ENCODE peak calls at places on chromosomes 3 and 15, in four cellular contexts. One of them, this sample, is unnamed.

GRCh38 chr3:9793161-9793781 is 389 bp downstream of the ARPC4 start:
- DNase-seq in heart right ventricle: peak; percentile 20
- DNase-seq in GM23338: peak; percentile 62
- DNase-seq in endothelial cell of umbilical vein: peak; percentile 56
- DNase-seq in this sample: no peak

GRCh38 chr3:94137377-94137776 is 74.5 kb downstream of the NSUN3 start:
- DNase-seq in heart right ventricle: no peak
- DNase-seq in GM23338: no peak
- DNase-seq in endothelial cell of umbilical vein: no peak
- DNase-seq in this sample: no peak

GRCh38 chr15:33587773-33588172 is 277.0 kb downstream of the RYR3 start:
- DNase-seq in heart right ventricle: no peak
- DNase-seq in GM23338: no peak
- DNase-seq in endothelial cell of umbilical vein: no peak
- DNase-seq in this sample: no peak

GRCh38 chr3:156553705-156554356 is 1.1 kb downstream of the SSR3 start:
- DNase-seq in heart right ventricle: no peak
- DNase-seq in GM23338: peak; percentile 15
- DNase-seq in endothelial cell of umbilical vein: peak; percentile 57
- DNase-seq in this sample: no peak

GRCh38 chr15:76795217-76795616 is 109.9 kb downstream of the SCAPER start:
- DNase-seq in heart right ventricle: no peak
- DNase-seq in GM23338: no peak
- DNase-seq in endothelial cell of umbilical vein: no peak
- DNase-seq in this sample: no peak

GRCh38 chr3:180002006-180002405 is 34.7 kb downstream of the PEX5L start:
- DNase-seq in heart right ventricle: no peak
- DNase-seq in endothelial cell of umbilical vein: no peak
- DNase-seq in GM23338: no peak
- DNase-seq in this sample: no peak

GRCh38 chr15:44066211-44066827 is 128.8 kb downstream of the FRMD5 start:
- DNase-seq in heart right ventricle: peak; percentile 54
- DNase-seq in GM23338: peak; percentile 95
- DNase-seq in endothelial cell of umbilical vein: peak; percentile 87
- DNase-seq in this sample: no peak

GRCh38 chr15:70269331-70269911 is 171.7 kb upstream of the TLE3 start:
- DNase-seq in GM23338: no peak
- DNase-seq in endothelial cell of umbilical vein: no peak
- DNase-seq in heart right ventricle: no peak
- DNase-seq in this sample: no peak

GRCh38 chr15:39691229-39691628 is 91.4 kb downstream of the FSIP1 start:
- DNase-seq in endothelial cell of umbilical vein: no peak
- DNase-seq in heart right ventricle: no peak
- DNase-seq in GM23338: no peak
- DNase-seq in this sample: no peak

GRCh38 chr3:72255736-72256559 is 471.0 kb upstream of the PROK2 start:
- DNase-seq in heart right ventricle: peak; percentile 26
- DNase-seq in endothelial cell of umbilical vein: peak; percentile 26
- DNase-seq in GM23338: peak; percentile 9
- DNase-seq in this sample: no peak

DNA sequence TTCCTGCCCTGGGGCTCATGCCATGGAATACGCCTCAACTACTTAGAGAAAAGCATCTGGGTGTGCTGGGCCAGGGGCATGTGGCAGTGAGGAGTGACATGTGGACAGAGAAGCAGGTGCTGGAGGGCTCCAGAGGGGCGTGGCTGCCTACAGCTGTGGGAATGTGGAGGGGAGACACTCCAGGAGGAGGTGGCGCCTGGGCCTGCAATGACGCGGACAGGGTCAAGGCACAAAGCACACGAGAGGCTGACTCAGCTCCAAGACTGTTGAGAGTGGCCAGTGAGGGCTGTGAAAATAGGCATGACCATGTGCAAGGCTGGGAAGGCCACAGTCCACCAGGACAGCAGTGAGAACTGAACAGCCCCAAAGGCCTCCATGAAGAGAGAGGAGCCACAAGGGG is 48.5 kb downstream of the PTH1R start:
- DNase-seq in endothelial cell of umbilical vein: peak; percentile 52
- DNase-seq in heart right ventricle: no peak
- DNase-seq in GM23338: no peak
- DNase-seq in this sample: no peak
- H3K4me1 ChIP-seq in endothelial cell of umbilical vein: peaks cover 37% of the 10 kb centered on the region
- H3K4me1 ChIP-seq in heart right ventricle: peaks cover 58% of the 10 kb centered on the region
- H3K4me1 ChIP-seq in GM23338: no peaks in the 10 kb centered on the region
- H3K4me1 ChIP-seq in this sample: no peaks in the 10 kb centered on the region

DNA sequence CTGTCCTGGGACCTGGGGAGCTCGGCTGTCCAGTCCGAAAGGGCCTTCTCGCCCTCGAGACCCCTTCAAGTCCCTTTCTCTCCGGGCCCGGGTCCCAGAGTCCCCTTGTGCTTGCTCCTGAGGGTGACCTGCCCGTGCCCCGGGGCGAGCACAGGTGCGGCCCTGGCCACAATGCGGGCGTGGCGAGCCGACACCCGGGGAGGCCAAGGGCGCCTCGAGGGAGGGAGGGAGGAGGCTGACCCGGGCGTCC is 828 bp upstream of the MEF2A start:
- DNase-seq in GM23338: no peak
- DNase-seq in endothelial cell of umbilical vein: peak; percentile 37
- DNase-seq in heart right ventricle: no peak
- DNase-seq in this sample: no peak
- H3K27ac ChIP-seq in GM23338: no peak overlapping the region
- H3K27ac ChIP-seq in endothelial cell of umbilical vein: no peak overlapping the region
- H3K27ac ChIP-seq in heart right ventricle: peak overlapping the region; percentile 99
- H3K27ac ChIP-seq in this sample: peak overlapping the region; percentile 100

DNA sequence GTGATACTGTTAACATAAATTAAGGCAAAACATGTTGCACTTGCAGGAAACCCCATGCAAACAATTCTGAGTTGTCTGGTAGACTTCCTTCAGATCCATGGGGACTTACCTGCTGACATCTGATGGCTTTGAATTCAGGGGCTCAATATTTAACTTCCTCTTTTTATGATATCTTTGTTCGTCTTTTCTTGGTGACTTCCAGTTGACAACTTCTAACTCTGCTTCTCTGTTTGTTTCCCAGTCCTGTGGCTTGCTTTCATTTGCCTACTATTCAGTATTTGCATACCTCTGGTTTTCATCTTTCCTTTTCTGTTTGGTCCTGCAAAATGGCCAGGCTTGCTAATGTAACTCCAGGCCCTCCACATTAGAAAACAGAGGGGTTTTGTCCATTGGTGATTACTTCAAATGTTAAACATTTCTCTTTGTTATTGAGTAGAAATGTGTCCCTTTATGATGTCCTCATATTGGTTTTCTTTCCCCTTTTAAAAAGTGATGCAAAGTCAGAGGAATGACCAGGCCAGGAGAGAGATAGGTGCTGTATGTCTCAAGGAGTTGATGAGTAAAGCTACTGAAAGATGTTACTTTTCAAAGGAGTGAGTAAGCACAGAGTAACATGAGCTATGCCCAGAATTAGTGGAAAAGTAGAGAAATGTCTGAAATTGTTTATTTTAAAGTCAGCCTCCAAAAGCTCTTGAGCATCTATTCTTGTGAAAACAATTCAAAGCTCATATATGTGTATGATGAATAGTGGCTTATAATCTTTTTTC is 335.9 kb downstream of the LPP start:
- DNase-seq in GM23338: no peak
- DNase-seq in heart right ventricle: no peak
- DNase-seq in endothelial cell of umbilical vein: no peak
- DNase-seq in this sample: no peak
- H3K4me1 ChIP-seq in GM23338: no peaks in the 10 kb centered on the region
- H3K4me1 ChIP-seq in heart right ventricle: peaks cover 14% of the 10 kb centered on the region
- H3K4me1 ChIP-seq in endothelial cell of umbilical vein: peaks cover 7% of the 10 kb centered on the region
- H3K4me1 ChIP-seq in this sample: peaks cover 10% of the 10 kb centered on the region

GRCh38 chr15:50236433-50236832 is 29.1 kb downstream of the HDC start:
- DNase-seq in GM23338: no peak
- DNase-seq in endothelial cell of umbilical vein: no peak
- DNase-seq in heart right ventricle: no peak
- DNase-seq in this sample: no peak

GRCh38 chr15:50232791-50233190 is 32.7 kb downstream of the HDC start:
- DNase-seq in GM23338: no peak
- DNase-seq in endothelial cell of umbilical vein: no peak
- DNase-seq in heart right ventricle: no peak
- DNase-seq in this sample: no peak

GRCh38 chr15:50235794-50236193 is 29.7 kb downstream of the HDC start:
- DNase-seq in endothelial cell of umbilical vein: no peak
- DNase-seq in heart right ventricle: no peak
- DNase-seq in GM23338: no peak
- DNase-seq in this sample: no peak

GRCh38 chr15:50233192-50233736 is 32.3 kb downstream of the HDC start:
- DNase-seq in endothelial cell of umbilical vein: no peak
- DNase-seq in GM23338: no peak
- DNase-seq in heart right ventricle: no peak
- DNase-seq in this sample: no peak

DNA sequence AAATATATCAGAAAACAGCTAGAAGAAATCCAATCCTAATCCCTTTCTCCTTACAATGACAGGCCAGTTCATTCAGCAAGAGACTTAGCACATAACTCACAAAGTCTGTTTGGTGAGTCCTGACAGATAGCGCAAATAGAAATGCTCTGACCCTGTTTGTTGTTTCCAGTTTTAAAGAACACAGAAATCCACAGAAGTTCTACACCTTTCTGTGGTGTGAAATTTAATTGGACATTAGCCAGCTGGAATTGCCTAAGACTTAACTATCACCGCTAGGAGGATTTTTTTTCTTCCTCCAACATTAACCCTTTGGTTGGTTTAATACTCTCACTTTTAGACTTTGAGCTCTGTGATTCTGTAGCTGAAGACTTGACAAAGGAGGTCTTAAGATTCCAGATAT is 30.8 kb downstream of the HDC start:
- DNase-seq in endothelial cell of umbilical vein: no peak
- DNase-seq in heart right ventricle: no peak
- DNase-seq in GM23338: no peak
- DNase-seq in this sample: no peak
- H3K27ac ChIP-seq in endothelial cell of umbilical vein: no peak overlapping the region
- H3K27ac ChIP-seq in heart right ventricle: no peak overlapping the region
- H3K27ac ChIP-seq in GM23338: no peak overlapping the region
- H3K27ac ChIP-seq in this sample: no peak overlapping the region

GRCh38 chr3:134231131-134231530 is 19.5 kb downstream of the RYK start:
- DNase-seq in GM23338: no peak
- DNase-seq in heart right ventricle: no peak
- DNase-seq in endothelial cell of umbilical vein: no peak
- DNase-seq in this sample: no peak

GRCh38 chr3:134229038-134229437 is 21.6 kb downstream of the RYK start:
- DNase-seq in endothelial cell of umbilical vein: no peak
- DNase-seq in GM23338: peak; percentile 80
- DNase-seq in heart right ventricle: no peak
- DNase-seq in this sample: no peak

GRCh38 chr3:134228035-134228434 is 22.6 kb downstream of the RYK start:
- DNase-seq in GM23338: no peak
- DNase-seq in heart right ventricle: no peak
- DNase-seq in endothelial cell of umbilical vein: no peak
- DNase-seq in this sample: no peak

GRCh38 chr3:134232146-134232545 is 18.5 kb downstream of the RYK start:
- DNase-seq in endothelial cell of umbilical vein: no peak
- DNase-seq in GM23338: no peak
- DNase-seq in heart right ventricle: no peak
- DNase-seq in this sample: no peak

DNA sequence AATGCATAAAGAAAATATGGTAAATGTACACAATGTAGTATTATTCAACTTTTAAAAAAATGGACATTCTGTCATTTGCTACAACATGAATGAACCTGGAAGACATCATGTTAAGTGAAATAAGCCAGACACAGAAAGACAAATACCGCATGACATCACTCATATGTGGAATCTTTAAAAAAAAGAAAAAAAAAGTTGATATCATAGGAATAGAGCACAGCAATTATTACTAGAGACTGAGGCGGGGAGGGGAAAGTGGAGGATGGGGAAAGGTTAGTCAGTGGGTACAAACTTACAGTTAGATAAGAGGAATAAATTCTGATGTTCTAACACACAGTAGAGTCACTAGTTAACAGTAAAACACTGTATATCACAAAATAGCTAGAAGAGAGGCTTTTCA is 22.2 kb downstream of the RYK start:
- DNase-seq in heart right ventricle: no peak
- DNase-seq in GM23338: no peak
- DNase-seq in endothelial cell of umbilical vein: no peak
- DNase-seq in this sample: no peak
- H3K4me1 ChIP-seq in heart right ventricle: peaks cover 45% of the 10 kb centered on the region
- H3K4me1 ChIP-seq in GM23338: peaks cover 33% of the 10 kb centered on the region
- H3K4me1 ChIP-seq in endothelial cell of umbilical vein: peaks cover 3% of the 10 kb centered on the region
- H3K4me1 ChIP-seq in this sample: peaks cover 34% of the 10 kb centered on the region

This sample was measured in right atrium auricular region.